ENCODE peak calls at places on chromosomes 7 and 10, in ten cellular contexts. E is mammary epithelial cell, T is neural progenitor cell, S is fibroblast of lung, W is neuronal stem cell, J is PC-3, Y is astrocyte, K is MM.1S, V is osteoblast, R is endothelial cell of umbilical vein. U is an unnamed sample.

GRCh38 chr7:145605963-145606362 is 510.6 kb upstream of the CNTNAP2 start:
- DNase-seq in E (no peak), T (no peak), S (no peak), W (no peak), J (no peak), Y (no peak), K (no peak), V (no peak), R (no peak), U (no peak)

GRCh38 chr10:62853710-62854109 is 37.5 kb upstream of the EGR2 start:
- DNase-seq in E (no peak), T (no peak), S (no peak), W (no peak), J (no peak), Y (no peak), K (no peak), V (no peak), R (no peak), U (no peak)

GRCh38 chr7:106692450-106693051 is 31.6 kb upstream of the CCDC71L start:
- DNase-seq in E (no peak), T (no peak), S (no peak), W (no peak), J (no peak), Y (no peak), K (no peak), V (no peak), R (no peak), U (no peak)

GRCh38 chr10:63554666-63555065 is 33.5 kb downstream of the REEP3 start:
- DNase-seq in E (peak; percentile 82), T (no peak), S (peak; percentile 99), W (no peak), J (peak; percentile 89), Y (peak; percentile 99), K (peak; percentile 11), V (peak; percentile 63), R (peak; percentile 50), U (peak; percentile 90)

GRCh38 chr7:117645456-117646181 is 165.8 kb downstream of the CFTR start:
- DNase-seq in E (peak; percentile 25), T (no peak), S (peak; percentile 90), W (no peak), J (peak; percentile 43), Y (peak; percentile 89), K (no peak), V (no peak), R (peak; percentile 60), U (peak; percentile 51)

GRCh38 chr7:4169505-4169904 is 512.6 kb upstream of the FOXK1 start:
- DNase-seq in E (no peak), T (no peak), S (peak; percentile 1), W (no peak), J (peak; percentile 57), Y (no peak), K (no peak), V (no peak), R (no peak), U (peak; percentile 29)

GRCh38 chr7:23237000-23237399 is 9.6 kb upstream of the GPNMB start:
- DNase-seq in E (no peak), T (no peak), S (no peak), W (no peak), J (no peak), Y (no peak), K (no peak), V (no peak), R (no peak), U (no peak)

GRCh38 chr10:63696205-63696604 is 175.0 kb downstream of the REEP3 start:
- DNase-seq in E (no peak), T (no peak), S (peak; percentile 16), W (no peak), J (no peak), Y (no peak), K (no peak), V (no peak), R (no peak), U (no peak)

GRCh38 chr10:71695502-71696476 is 23.8 kb downstream of the C10orf105 start:
- DNase-seq in E (no peak), T (no peak), S (no peak), W (no peak), J (no peak), Y (no peak), K (no peak), V (no peak), R (no peak), U (no peak)

GRCh38 chr7:112788778-112789343 is 1.3 kb downstream of the TMEM168 start:
- DNase-seq in E (no peak), T (no peak), S (no peak), W (no peak), J (no peak), Y (no peak), K (no peak), V (no peak), R (no peak), U (no peak)

GRCh38 chr7:112791465-112792168 is 1.4 kb upstream of the TMEM168 start:
- DNase-seq in E (no peak), T (no peak), S (no peak), W (no peak), J (no peak), Y (no peak), K (no peak), V (no peak), R (no peak), U (no peak)

GRCh38 chr7:112790651-112790973 is 419 bp upstream of the TMEM168 start:
- DNase-seq in E (no peak), T (no peak), S (no peak), W (no peak), J (no peak), Y (no peak), K (peak; percentile 46), V (no peak), R (no peak), U (no peak)

GRCh38 chr7:112789824-112790650 is at the start of gene TMEM168:
- DNase-seq in E (peak; percentile 85), T (peak; percentile 82), S (peak; percentile 79), W (peak; percentile 54), J (peak; percentile 74), Y (peak; percentile 73), K (peak; percentile 92), V (peak; percentile 91), R (peak; percentile 87), U (peak; percentile 83)

DNA sequence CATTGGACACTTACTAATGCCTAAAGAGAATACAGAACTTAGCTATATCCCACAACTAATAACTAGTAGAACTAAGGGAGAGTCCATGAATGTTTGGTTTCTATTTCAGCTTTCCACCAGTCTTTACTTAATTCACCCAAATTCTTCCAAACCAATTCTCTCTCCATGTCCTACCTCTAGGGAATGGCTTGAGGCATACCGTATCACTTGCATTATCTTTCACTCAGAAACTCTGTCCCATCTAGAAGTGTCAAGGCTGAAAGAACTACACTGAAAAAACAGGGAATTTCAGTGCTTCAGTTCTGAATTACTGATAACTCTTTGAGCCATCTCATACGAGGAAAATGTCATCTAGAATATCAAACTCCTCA is 755 bp downstream of the TMEM168 start:
- DNase-seq in E (no peak), T (no peak), S (peak; percentile 0), W (no peak), J (no peak), Y (no peak), K (no peak), V (no peak), R (no peak), U (no peak)
- H2AFZ ChIP-seq in E (peak overlapping the region; percentile 97), T (peak overlapping the region; percentile 96), S (peak overlapping the region; percentile 100), W (peak overlapping the region; percentile 92), J (peak overlapping the region; percentile 92), Y (peak overlapping the region; percentile 99), K (peak overlapping the region; percentile 100), V (peak overlapping the region; percentile 100), R (peak overlapping the region; percentile 98), U (peak overlapping the region; percentile 51)

GRCh38 chr7:29989257-29989995 is at the start of gene SCRN1:
- DNase-seq in E (peak; percentile 42), T (peak; percentile 80), S (no peak), W (peak; percentile 42), J (peak; percentile 25), Y (no peak), K (peak; percentile 19), V (peak; percentile 92), R (peak; percentile 39), U (peak; percentile 50)

GRCh38 chr7:29987821-29988317 is 1.7 kb downstream of the SCRN1 start:
- DNase-seq in E (peak; percentile 73), T (peak; percentile 21), S (peak; percentile 85), W (peak; percentile 31), J (peak; percentile 94), Y (peak; percentile 81), K (no peak), V (peak; percentile 94), R (peak; percentile 71), U (peak; percentile 93)

GRCh38 chr7:29987083-29987482 is 2.5 kb downstream of the SCRN1 start:
- DNase-seq in E (no peak), T (no peak), S (no peak), W (no peak), J (peak; percentile 71), Y (no peak), K (no peak), V (peak; percentile 92), R (peak; percentile 52), U (peak; percentile 66)

GRCh38 chr7:29990931-29991330 is 1.3 kb upstream of the SCRN1 start:
- DNase-seq in E (no peak), T (no peak), S (no peak), W (no peak), J (peak; percentile 32), Y (no peak), K (no peak), V (no peak), R (no peak), U (no peak)

GRCh38 chr7:29988391-29989256 is 977 bp downstream of the SCRN1 start:
- DNase-seq in E (peak; percentile 63), T (peak; percentile 60), S (peak; percentile 88), W (peak; percentile 26), J (peak; percentile 51), Y (peak; percentile 86), K (peak; percentile 29), V (peak; percentile 91), R (peak; percentile 47), U (peak; percentile 91)
- H2AFZ ChIP-seq in E (peak overlapping the region; percentile 94), T (peak overlapping the region; percentile 97), S (peak overlapping the region; percentile 69), W (peak overlapping the region; percentile 94), J (peak overlapping the region; percentile 95), Y (peak overlapping the region; percentile 85), K (peak overlapping the region; percentile 98), V (peak overlapping the region; percentile 91), R (peak overlapping the region; percentile 35), U (peak overlapping the region; percentile 81)

GRCh38 chr7:158541330-158542010 is 46.2 kb downstream of the PTPRN2 start:
- DNase-seq in E (no peak), T (no peak), S (no peak), W (no peak), J (no peak), Y (no peak), K (peak; percentile 19), V (no peak), R (no peak), U (no peak)
- H2AFZ ChIP-seq in E (no peak overlapping the region), T (no peak overlapping the region), S (no peak overlapping the region), W (no peak overlapping the region), J (no peak overlapping the region), Y (no peak overlapping the region), K (no peak overlapping the region), V (no peak overlapping the region), R (no peak overlapping the region), U (no peak overlapping the region)

GRCh38 chr7:70872188-70872587 is 259.8 kb upstream of the GALNT17 start:
- DNase-seq in E (no peak), T (no peak), S (no peak), W (no peak), J (no peak), Y (no peak), K (no peak), V (no peak), R (no peak), U (no peak)

DNA sequence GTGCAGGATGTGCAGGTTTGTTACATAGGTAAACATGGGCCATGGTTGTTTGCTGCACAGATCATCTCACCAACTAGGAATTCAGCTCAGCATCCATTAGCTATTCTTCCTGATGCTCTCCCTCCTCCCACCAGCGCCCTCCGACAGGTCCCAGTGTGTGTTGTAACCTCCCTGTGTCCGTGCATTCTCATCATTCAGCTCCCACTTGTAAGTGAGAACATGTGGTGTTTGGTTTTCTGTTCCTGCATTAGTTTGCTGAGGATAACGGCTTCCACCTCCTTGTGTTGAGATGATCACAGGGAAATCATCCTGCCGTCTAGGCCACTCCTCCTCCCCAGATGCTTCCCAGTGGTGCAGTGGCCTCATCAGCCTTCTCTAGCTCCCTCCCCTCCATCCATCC is 261.6 kb upstream of the GALNT17 start:
- DNase-seq in E (no peak), T (no peak), S (no peak), W (no peak), J (no peak), Y (no peak), K (no peak), V (no peak), R (no peak), U (no peak)
- H2AFZ ChIP-seq in E (no peak overlapping the region), T (peak overlapping the region; percentile 83), S (no peak overlapping the region), W (no peak overlapping the region), J (no peak overlapping the region), Y (no peak overlapping the region), K (no peak overlapping the region), V (no peak overlapping the region), R (no peak overlapping the region), U (no peak overlapping the region)